ENCODE peak calls at places on chromosomes 13 and 19, in four cellular contexts. U is activated naive CD8-positive, alpha-beta T cell treated with anti-CD3 and anti-CD28 coated beads for 36 hours; K is progenitor cell of endocrine pancreas; D is T-helper 2 cell. M is an unnamed sample.
A peak's percentile ranks its signal among the peaks of the same experiment; 100 is the strongest.

GRCh38 chr19:11416346-11417052 is 2.6 kb downstream of the RGL3 start:
- DNase-seq in K (no peak), D (no peak), U (no peak), M (no peak)

GRCh38 chr19:29630661-29631060 is 24.6 kb downstream of the POP4 start:
- DNase-seq in D (no peak), K (no peak), U (no peak), M (no peak)

GRCh38 chr19:31274266-31274963 is 74.8 kb downstream of the TSHZ3 start:
- DNase-seq in D (no peak), U (no peak), K (no peak), M (no peak)

GRCh38 chr19:46766569-46767317 is 20.5 kb upstream of the STRN4 start:
- DNase-seq in K (no peak), D (no peak), U (peak; percentile 67), M (peak; percentile 70)

GRCh38 chr13:111219950-111220349 is 100.5 kb upstream of the TEX29 start:
- DNase-seq in D (no peak), U (no peak), K (no peak), M (no peak)

GRCh38 chr13:104657196-104657595 is 1591.0 kb upstream of the SLC10A2 start:
- DNase-seq in K (no peak), U (no peak), D (no peak), M (no peak)

GRCh38 chr19:19385900-19386339 is 19.6 kb upstream of the GATAD2A start:
- DNase-seq in D (no peak), K (no peak), U (no peak), M (no peak)

GRCh38 chr19:32287811-32288227 is 57.6 kb upstream of the ZNF507 start:
- DNase-seq in U (peak; percentile 6), D (no peak), K (peak; percentile 26), M (peak; percentile 72)